ENCODE peak calls at places on chromosomes 6 and 20, in four cellular contexts. One of them, this sample, is unnamed.
A peak's percentile ranks its signal among the peaks of the same experiment; 100 is the strongest.

GRCh38 chr6:42104095-42104806 is 38.2 kb downstream of the C6orf132 start:
- DNase-seq in skeletal muscle cell: no peak
- DNase-seq in effector memory CD4-positive, alpha-beta T cell: peak; percentile 16
- DNase-seq in GM03348: no peak
- DNase-seq in this sample: no peak

GRCh38 chr6:111987295-111987694 is 66.6 kb upstream of the CCN6 start:
- DNase-seq in GM03348: no peak
- DNase-seq in skeletal muscle cell: no peak
- DNase-seq in effector memory CD4-positive, alpha-beta T cell: no peak
- DNase-seq in this sample: no peak

GRCh38 chr6:44260451-44261297 is 3.3 kb upstream of the SLC35B2 start:
- DNase-seq in GM03348: no peak
- DNase-seq in effector memory CD4-positive, alpha-beta T cell: no peak
- DNase-seq in skeletal muscle cell: no peak
- DNase-seq in this sample: no peak

GRCh38 chr20:13148961-13149360 is 72.1 kb upstream of the ISM1 start:
- DNase-seq in GM03348: no peak
- DNase-seq in effector memory CD4-positive, alpha-beta T cell: no peak
- DNase-seq in skeletal muscle cell: no peak
- DNase-seq in this sample: no peak

GRCh38 chr6:9401936-9402335 is 966.6 kb upstream of the SLC35B3 start:
- DNase-seq in skeletal muscle cell: no peak
- DNase-seq in GM03348: peak; percentile 6
- DNase-seq in effector memory CD4-positive, alpha-beta T cell: no peak
- DNase-seq in this sample: peak; percentile 25

GRCh38 chr6:77652739-77653138 is at the start of gene MEI4:
- DNase-seq in effector memory CD4-positive, alpha-beta T cell: no peak
- DNase-seq in skeletal muscle cell: no peak
- DNase-seq in GM03348: no peak
- DNase-seq in this sample: no peak

GRCh38 chr6:37242042-37242428 is 15.5 kb upstream of the TBC1D22B start:
- DNase-seq in GM03348: no peak
- DNase-seq in skeletal muscle cell: no peak
- DNase-seq in effector memory CD4-positive, alpha-beta T cell: no peak
- DNase-seq in this sample: no peak

GRCh38 chr20:7859371-7859802 is 80.9 kb downstream of the HAO1 start:
- DNase-seq in effector memory CD4-positive, alpha-beta T cell: no peak
- DNase-seq in skeletal muscle cell: no peak
- DNase-seq in GM03348: peak; percentile 60
- DNase-seq in this sample: peak; percentile 54

GRCh38 chr20:57287901-57288300 is 21.5 kb upstream of the BMP7 start:
- DNase-seq in effector memory CD4-positive, alpha-beta T cell: no peak
- DNase-seq in skeletal muscle cell: no peak
- DNase-seq in GM03348: no peak
- DNase-seq in this sample: no peak

This sample was measured in HFFc6.